ENCODE peak calls at places on chromosomes 3 and 15, in four cellular contexts. G is mammary epithelial cell, Q is GM23248, O is hepatocyte. J is an unnamed sample.

GRCh38 chr3:141241248-141242034 is 9.8 kb downstream of the PXYLP1 start:
- DNase-seq in G (no peak), Q (peak), O (no peak), J (peak)

GRCh38 chr15:74306801-74307217 is 60.6 kb downstream of the CYP11A1 start:
- DNase-seq in G (peak), Q (peak), O (peak), J (no peak)

GRCh38 chr3:10371789-10372188 is 50.9 kb upstream of the SEC13 start:
- DNase-seq in G (no peak), Q (no peak), O (no peak), J (no peak)

GRCh38 chr3:73542127-73542526 is 82.6 kb downstream of the PDZRN3 start:
- DNase-seq in G (peak), Q (no peak), O (no peak), J (no peak)

GRCh38 chr3:99780749-99781148 is 36.9 kb upstream of the CMSS1 start:
- DNase-seq in G (no peak), Q (peak), O (no peak), J (no peak)

GRCh38 chr15:34647569-34648334 is 64.3 kb upstream of the GOLGA8B start:
- DNase-seq in G (no peak), Q (no peak), O (no peak), J (no peak)

GRCh38 chr3:177491301-177492031 is 294.2 kb upstream of the TBL1XR1 start:
- DNase-seq in G (peak), Q (peak), O (no peak), J (peak)

GRCh38 chr15:39273805-39274411 is 307.0 kb upstream of the THBS1 start:
- DNase-seq in G (no peak), Q (no peak), O (peak), J (peak)

GRCh38 chr3:152270145-152270870 is 1.6 kb downstream of the MBNL1 start:
- DNase-seq in G (no peak), Q (peak), O (peak), J (peak)

GRCh38 chr15:60184579-60184978 is 180.5 kb downstream of the FOXB1 start:
- DNase-seq in G (peak), Q (peak), O (peak), J (no peak)

GRCh38 chr15:81945014-81945615 is 100.7 kb downstream of the MEX3B start:
- DNase-seq in G (no peak), Q (no peak), O (no peak), J (no peak)

GRCh38 chr3:124033360-124034015 is 41.6 kb upstream of the ROPN1 start:
- DNase-seq in G (peak), Q (peak), O (peak), J (peak)

GRCh38 chr15:84391191-84391590 is 155.6 kb downstream of the GOLGA6L4 start:
- DNase-seq in G (no peak), Q (no peak), O (no peak), J (no peak)

GRCh38 chr15:22966321-22967083 is 13.7 kb downstream of the CYFIP1 start:
- DNase-seq in G (no peak), Q (no peak), O (no peak), J (no peak)

GRCh38 chr3:157129782-157130137 is 30.2 kb downstream of the CCNL1 start:
- DNase-seq in G (peak), Q (no peak), O (no peak), J (no peak)

GRCh38 chr15:70765504-70766281 is 2.3 kb upstream of the UACA start:
- DNase-seq in G (no peak), Q (peak), O (no peak), J (peak)

GRCh38 chr3:152301745-152302181 is 33.0 kb downstream of the MBNL1 start:
- DNase-seq in G (no peak), Q (peak), O (no peak), J (no peak)

GRCh38 chr3:124119056-124119721 is 127.3 kb upstream of the ROPN1 start:
- DNase-seq in G (no peak), Q (peak), O (no peak), J (peak)

GRCh38 chr15:50939911-50940310 is 31.4 kb downstream of the AP4E1 start:
- DNase-seq in G (peak), Q (peak), O (peak), J (peak)

GRCh38 chr3:134197681-134198261 is 52.9 kb downstream of the RYK start:
- DNase-seq in G (peak), Q (peak), O (peak), J (peak)

GRCh38 chr15:41671656-41672636 is 11.7 kb downstream of the MGA start:
- DNase-seq in G (no peak), Q (no peak), O (no peak), J (no peak)

GRCh38 chr3:182063742-182064141 is 352.0 kb downstream of the SOX2 start:
- DNase-seq in G (peak), Q (no peak), O (no peak), J (no peak)

GRCh38 chr3:61925721-61926120 is 364.4 kb downstream of the PTPRG start:
- DNase-seq in G (no peak), Q (no peak), O (no peak), J (no peak)

GRCh38 chr15:61393524-61393923 is 164.4 kb upstream of the RORA start:
- DNase-seq in G (no peak), Q (no peak), O (no peak), J (no peak)

GRCh38 chr3:33749546-33750215 is 31.6 kb upstream of the CLASP2 start:
- DNase-seq in G (peak), Q (peak), O (no peak), J (peak)

GRCh38 chr15:95829062-95829461 is 501.4 kb upstream of the NR2F2 start:
- DNase-seq in G (no peak), Q (no peak), O (no peak), J (no peak)

GRCh38 chr3:98972720-98973119 is 71.2 kb upstream of the DCBLD2 start:
- DNase-seq in G (no peak), Q (no peak), O (no peak), J (no peak)

GRCh38 chr3:52471371-52472238 is 16.2 kb downstream of the NISCH start:
- DNase-seq in G (no peak), Q (peak), O (peak), J (no peak)

GRCh38 chr15:73852507-73852906 is 20.9 kb upstream of the TBC1D21 start:
- DNase-seq in G (no peak), Q (no peak), O (no peak), J (no peak)

GRCh38 chr3:119794401-119794800 is 12.5 kb downstream of the NR1I2 start:
- DNase-seq in G (no peak), Q (no peak), O (no peak), J (no peak)

DNA sequence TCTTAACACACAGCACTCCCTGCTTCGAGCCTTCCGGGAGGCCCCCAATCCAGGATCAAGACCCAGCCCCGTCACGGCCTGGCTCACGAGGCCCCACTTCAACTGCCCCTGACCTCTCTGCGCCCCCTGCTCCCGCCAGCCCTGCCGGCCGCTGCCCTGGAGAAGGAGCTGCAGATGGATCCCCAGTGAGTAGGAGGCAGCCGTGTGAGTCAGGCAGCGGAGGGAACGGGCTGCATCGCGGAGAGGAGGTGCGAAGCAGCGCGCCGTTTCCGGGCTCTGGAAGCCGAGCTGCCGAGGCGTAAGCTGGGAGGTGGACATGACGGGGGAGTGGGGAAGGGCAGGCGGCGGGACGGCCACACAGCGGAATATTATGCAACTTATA is 133.4 kb downstream of the TPRA1 start:
- DNase-seq in G (peak), Q (peak), O (peak), J (peak)
- TF ChIP-seq EZH2 in G (no peak), Q (no peak), O (peak), J (no peak)

GRCh38 chr3:30084304-30084703 is 522.1 kb upstream of the TGFBR2 start:
- DNase-seq in G (no peak), Q (no peak), O (no peak), J (no peak)

GRCh38 chr3:30083315-30083714 is 523.1 kb upstream of the TGFBR2 start:
- DNase-seq in G (no peak), Q (no peak), O (no peak), J (no peak)

GRCh38 chr3:30084971-30085403 is 521.4 kb upstream of the TGFBR2 start:
- DNase-seq in G (no peak), Q (no peak), O (no peak), J (no peak)

GRCh38 chr3:30081904-30082303 is 524.5 kb upstream of the TGFBR2 start:
- DNase-seq in G (no peak), Q (no peak), O (peak), J (no peak)

DNA sequence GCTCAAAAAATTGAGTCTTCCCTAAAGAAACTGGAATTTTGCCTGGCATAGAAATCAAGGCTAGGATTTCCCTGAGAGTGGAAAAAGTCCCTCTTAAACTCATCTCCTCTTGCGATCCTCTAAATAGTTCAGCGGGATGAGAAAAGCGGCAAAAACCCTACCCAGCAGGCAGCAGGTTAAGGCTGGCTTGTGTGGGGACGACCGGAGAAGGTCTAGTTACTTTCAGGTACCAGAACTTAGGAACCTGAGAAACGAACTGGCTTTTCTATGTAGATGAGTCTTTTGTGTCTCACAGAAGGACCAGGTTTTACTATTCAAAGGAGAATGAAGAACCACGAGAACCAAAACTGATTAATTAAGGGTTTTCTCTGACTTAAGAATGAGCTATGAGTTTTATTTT is 523.7 kb upstream of the TGFBR2 start:
- DNase-seq in G (no peak), Q (no peak), O (no peak), J (no peak)
- TF ChIP-seq EZH2 in G (no peak), Q (no peak), O (no peak), J (no peak)

GRCh38 chr3:36763850-36764703 is at the start of gene DCLK3:
- DNase-seq in G (no peak), Q (peak), O (peak), J (no peak)
- TF ChIP-seq EZH2 in G (peak), Q (no peak), O (peak), J (no peak)

DNA sequence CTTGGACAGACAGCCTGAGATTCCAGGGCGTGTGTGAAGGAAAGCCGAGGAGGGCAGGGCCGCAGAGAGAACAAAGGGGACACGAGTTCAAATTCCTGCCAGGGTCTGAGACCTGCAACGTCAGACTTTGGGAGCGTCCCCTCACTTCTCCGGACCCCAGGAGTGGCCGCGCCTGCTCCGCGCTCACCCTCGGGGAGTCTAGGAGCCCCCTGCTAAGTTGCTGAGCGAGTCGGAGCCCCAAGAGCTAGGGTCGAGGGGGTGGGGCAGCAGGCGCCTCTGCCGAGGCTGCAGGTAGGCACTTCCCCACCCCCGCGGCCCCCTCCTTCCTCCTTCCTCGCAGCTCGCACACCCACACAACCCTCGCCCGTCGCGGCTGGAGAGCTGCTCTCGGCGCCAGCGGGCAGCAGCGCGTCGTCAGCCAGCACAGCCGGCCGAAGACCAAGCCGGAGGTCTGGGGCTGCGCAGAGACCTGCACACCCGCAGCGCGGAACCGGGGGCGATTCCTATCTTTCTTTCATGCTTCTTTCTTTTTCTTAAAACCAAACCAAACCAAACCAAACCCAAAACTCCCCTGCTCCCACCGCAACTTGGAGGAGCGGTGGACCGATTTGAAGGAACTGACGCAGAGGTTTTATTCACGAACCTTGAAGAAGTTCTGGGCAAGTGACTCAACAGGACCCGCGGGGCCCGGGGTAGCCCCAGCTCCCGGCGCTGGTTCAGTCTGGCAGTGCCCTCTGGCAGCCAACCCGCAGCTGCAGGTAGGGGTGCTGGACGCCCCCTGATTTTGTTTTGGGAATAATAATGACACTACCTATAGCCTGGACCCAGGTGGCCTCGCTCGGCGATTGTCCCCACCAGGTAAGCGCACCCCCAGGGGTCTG is at the start of gene ANKRD34C:
- DNase-seq in G (no peak), Q (no peak), O (no peak), J (no peak)
- TF ChIP-seq EZH2 in G (peak), Q (no peak), O (peak), J (peak)